ENCODE peak calls at places on chromosomes 11 and 22, in five cellular contexts. V is A673, O is heart right ventricle, B is choroid plexus epithelial cell, D is astrocyte of the spinal cord. K is an unnamed sample.

GRCh38 chr11:71206186-71206585 is 46.2 kb downstream of the SHANK2 start:
- DNase-seq in V (no peak), B (peak), D (no peak), O (no peak), K (peak)

GRCh38 chr11:88303037-88303436 is 34.5 kb downstream of the CTSC start:
- DNase-seq in V (no peak), D (no peak), B (no peak), O (no peak), K (no peak)

GRCh38 chr11:128207861-128208321 is 379.5 kb downstream of the ETS1 start:
- DNase-seq in O (no peak), B (peak), V (no peak), D (peak), K (peak)

GRCh38 chr11:95279921-95280861 is 49.2 kb upstream of the SESN3 start:
- DNase-seq in O (no peak), D (no peak), V (no peak), B (peak), K (peak)

GRCh38 chr11:91164452-91164822 is 941.6 kb upstream of the CHORDC1 start:
- DNase-seq in V (peak), O (no peak), D (peak), B (peak), K (peak)

GRCh38 chr11:67354314-67355022 is 1.1 kb upstream of the POLD4 start:
- DNase-seq in B (peak), D (peak), V (no peak), O (peak), K (peak)

GRCh38 chr11:17986007-17986710 is 26.7 kb downstream of the SERGEF start:
- DNase-seq in B (peak), D (peak), V (no peak), O (peak), K (peak)

GRCh38 chr11:92277871-92278270 is 53.3 kb downstream of the FAT3 start:
- DNase-seq in V (no peak), B (peak), O (no peak), D (no peak), K (no peak)

GRCh38 chr11:119664063-119664572 is 64.9 kb downstream of the NECTIN1 start:
- DNase-seq in D (no peak), V (no peak), O (no peak), B (peak), K (no peak)

GRCh38 chr11:130608267-130608666 is 159.8 kb downstream of the ADAMTS15 start:
- DNase-seq in O (no peak), D (no peak), B (no peak), V (no peak), K (no peak)

GRCh38 chr11:27347949-27348879 is 14.8 kb downstream of the CCDC34 start:
- DNase-seq in O (no peak), V (peak), D (no peak), B (no peak), K (no peak)

GRCh38 chr11:46710821-46711269 is 8.2 kb upstream of the F2 start:
- DNase-seq in D (peak), B (peak), V (no peak), O (peak), K (peak)

GRCh38 chr22:35712672-35713071 is 5.0 kb upstream of the APOL5 start:
- DNase-seq in O (no peak), D (no peak), V (no peak), B (no peak), K (no peak)

GRCh38 chr22:35206889-35207288 is 50.4 kb upstream of the HMGXB4 start:
- DNase-seq in B (no peak), O (no peak), D (no peak), V (no peak), K (no peak)

GRCh38 chr22:38756631-38757463 is 1.0 kb upstream of the SUN2 start:
- DNase-seq in O (no peak), B (no peak), D (no peak), V (no peak), K (no peak)

GRCh38 chr22:49993649-49994360 is 18.8 kb downstream of the IL17REL start:
- DNase-seq in B (no peak), O (no peak), V (no peak), D (no peak), K (no peak)

GRCh38 chr11:27447288-27447914 is 25.2 kb downstream of the LGR4 start:
- DNase-seq in D (no peak), B (peak), V (no peak), O (no peak), K (peak)

GRCh38 chr11:61690706-61691377 is 10.7 kb downstream of the DAGLA start:
- DNase-seq in V (no peak), O (no peak), D (no peak), B (no peak), K (no peak)

GRCh38 chr11:20022363-20023081 is 137.8 kb downstream of the DBX1 start:
- DNase-seq in O (no peak), D (peak), V (no peak), B (peak), K (peak)

GRCh38 chr11:127843483-127844396 is 743.6 kb downstream of the ETS1 start:
- DNase-seq in O (peak), V (peak), D (peak), B (peak), K (peak)

GRCh38 chr11:44246726-44247125 is 63.2 kb downstream of the ALX4 start:
- DNase-seq in B (peak), O (peak), V (peak), D (no peak), K (peak)

DNA sequence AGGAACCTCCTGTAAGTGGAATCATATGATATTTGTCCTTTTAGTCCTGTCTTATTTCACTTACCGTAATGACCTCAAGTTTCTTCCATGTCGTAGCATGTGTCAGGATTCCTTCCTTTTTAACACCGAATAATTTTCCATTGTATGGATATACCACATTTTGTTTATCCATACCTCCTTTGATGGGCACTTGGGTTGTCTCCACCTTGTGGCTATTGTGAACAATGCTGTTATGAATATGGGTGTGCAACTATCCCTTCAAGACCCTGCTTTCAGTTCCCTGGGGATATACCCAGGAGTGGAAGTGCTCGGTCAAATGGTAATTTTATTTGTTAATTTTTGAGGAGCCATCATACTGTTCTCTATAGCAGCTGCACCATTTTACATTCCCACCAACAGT is 244.9 kb upstream of the BLID start:
- DNase-seq in B (no peak), V (peak), D (no peak), O (no peak), K (no peak)
- TF ChIP-seq CTCF in B (no peak), V (peak), D (no peak), O (no peak), K (no peak)

DNA sequence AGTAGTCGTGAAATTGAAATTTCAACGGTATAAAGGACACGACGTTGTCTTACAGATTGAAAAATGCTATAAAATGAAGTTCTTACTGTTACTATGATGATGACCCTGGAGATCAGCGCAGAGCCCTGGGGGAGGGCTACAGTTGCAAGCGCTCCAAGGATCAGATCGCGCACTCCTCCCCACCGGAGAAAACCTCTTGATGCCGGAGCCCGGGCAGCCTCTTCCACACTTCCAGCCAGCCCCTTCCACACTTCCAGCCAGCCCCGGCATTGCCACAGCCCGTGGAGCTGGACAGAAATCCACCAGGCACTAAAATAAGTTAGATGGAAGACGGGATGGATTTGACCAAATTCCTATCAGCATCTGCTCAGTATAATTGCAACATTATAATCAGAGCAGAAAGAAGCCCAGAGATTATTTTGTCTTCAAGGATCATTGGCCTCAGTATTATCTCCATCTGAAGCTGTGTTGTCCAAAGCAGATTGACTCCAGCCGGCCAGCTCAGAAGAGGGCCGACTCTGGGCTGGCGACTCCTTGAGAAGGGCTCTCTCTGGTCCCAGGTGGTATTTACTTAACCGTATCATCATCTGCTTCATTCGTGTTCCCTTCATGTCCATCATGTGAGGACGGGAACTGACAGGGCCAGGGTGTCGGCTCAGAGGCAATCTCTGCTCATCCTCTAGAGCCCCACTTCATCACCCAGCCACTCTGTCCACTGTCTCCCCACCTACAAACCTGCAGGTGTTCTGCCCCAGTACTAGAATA is 777 bp upstream of the MICAL3 start:
- DNase-seq in O (no peak), B (no peak), D (no peak), V (no peak), K (no peak)
- H3K4me3 ChIP-seq in O (peak), B (peak), D (no peak), V (peak), K (peak)

DNA sequence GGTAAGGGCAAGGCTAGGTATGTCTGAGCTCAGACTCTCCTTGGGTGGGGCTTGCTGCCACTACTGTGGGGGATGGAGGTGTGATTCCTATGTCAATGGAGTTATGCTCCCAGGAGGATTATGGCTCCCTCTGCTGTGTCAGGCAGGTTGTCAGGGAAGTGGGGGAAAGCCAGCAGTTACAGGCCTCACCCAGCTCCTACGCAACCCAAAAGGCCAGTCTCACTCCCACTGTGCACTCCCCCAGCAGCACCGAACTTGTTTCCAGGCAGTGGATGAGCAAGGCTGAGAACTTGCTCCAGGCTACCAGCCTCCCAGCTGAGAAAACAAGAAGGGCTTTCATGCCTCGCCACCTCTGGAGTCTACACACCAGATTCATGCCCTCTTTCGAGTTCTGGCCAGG is 18.2 kb downstream of the C11orf91 start:
- DNase-seq in O (no peak), B (no peak), D (peak), V (no peak), K (no peak)
- TF ChIP-seq CTCF in O (no peak), B (peak), D (peak), V (peak), K (no peak)

GRCh38 chr22:40602231-40602630 is 34.3 kb downstream of the MRTFA start:
- DNase-seq in O (no peak), V (no peak), B (peak), D (peak), K (peak)

GRCh38 chr22:40605676-40606250 is 30.8 kb downstream of the MRTFA start:
- DNase-seq in O (no peak), D (peak), B (peak), V (no peak), K (peak)

GRCh38 chr22:40606306-40606705 is 30.2 kb downstream of the MRTFA start:
- DNase-seq in B (no peak), O (no peak), V (no peak), D (no peak), K (no peak)

GRCh38 chr22:40599731-40600130 is 36.8 kb downstream of the MRTFA start:
- DNase-seq in V (no peak), B (no peak), O (no peak), D (no peak), K (no peak)

DNA sequence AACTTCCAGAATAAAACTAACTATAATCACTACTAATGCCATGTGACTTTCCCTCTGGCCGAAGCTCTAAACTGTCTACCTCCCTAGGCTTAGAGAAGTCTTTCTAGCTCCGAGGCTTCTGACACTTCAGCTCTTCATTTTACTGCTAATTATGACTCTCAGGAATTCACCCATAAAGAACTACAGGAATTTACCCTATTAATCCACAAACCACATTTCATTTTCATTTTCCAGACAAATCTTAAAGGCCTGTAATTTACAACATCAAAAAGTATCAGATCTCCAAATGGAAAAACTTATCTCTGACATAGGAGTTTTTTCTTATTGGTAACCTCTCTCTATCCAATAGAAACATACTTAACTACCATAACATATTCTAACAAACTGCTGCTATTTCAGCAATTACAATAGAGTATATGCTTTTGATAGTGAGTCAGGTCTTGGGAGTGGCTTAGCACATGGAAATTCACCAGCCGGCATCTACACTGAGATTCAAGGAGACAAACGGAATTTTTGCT is 33.4 kb downstream of the MRTFA start:
- DNase-seq in O (no peak), B (peak), D (peak), V (peak), K (peak)
- H3K4me3 ChIP-seq in O (no peak), B (no peak), D (no peak), V (no peak), K (no peak)

GRCh38 chr11:49995559-49995958 is 13.2 kb upstream of the OR4C12 start:
- DNase-seq in B (peak), D (no peak), V (peak), O (no peak), K (peak)
- TF ChIP-seq CTCF in B (peak), D (no peak), V (peak), O (peak), K (peak)

GRCh38 chr11:10728779-10729472 is 22.1 kb upstream of the CTR9 start:
- DNase-seq in B (peak), D (no peak), V (peak), O (no peak), K (peak)
- H3K4me3 ChIP-seq in B (peak), D (no peak), V (no peak), O (no peak), K (no peak)

K was measured in fibroblast of the aortic adventitia.